ENCODE peak calls at places on chromosomes 1 and 21, in eight cellular contexts. K is HCT116; U is astrocyte of the spinal cord; N is activated T-helper 2 cell treated with anti-CD3 and anti-CD28 coated beads, Interferon-gamma antibody, Interleukin-2, Interleukin-4, amounts not matched to agents 10 μg/mL and 5 μg/mL and 100 μg/mL, durations not matched to agents 14 hours and 24 hours and 36 hours; B is GM12891; F is activated naive CD4-positive, alpha-beta T cell treated with anti-CD3 and anti-CD28 coated beads, Interleukin-2, amount 10 ng/mL, durations not matched to agents 7 days and 5 days; L is NCI-H69; H is ovary. W is an unnamed sample.

GRCh38 chr1:55378582-55378981 is 163.4 kb upstream of the USP24 start:
- DNase-seq in K (peak; percentile 38), U (peak; percentile 62), N (no peak), B (peak; percentile 9), F (peak; percentile 44), L (peak; percentile 15), H (peak; percentile 48), W (peak; percentile 25)

GRCh38 chr1:31627930-31628421 is 10.5 kb downstream of the HCRTR1 start:
- DNase-seq in K (no peak), U (peak; percentile 40), N (no peak), B (no peak), F (no peak), L (no peak), H (no peak), W (no peak)

GRCh38 chr21:31530918-31531705 is 128.4 kb upstream of the SOD1 start:
- DNase-seq in K (no peak), U (peak; percentile 45), N (no peak), B (no peak), F (no peak), L (peak; percentile 100), H (no peak), W (no peak)

GRCh38 chr21:31713115-31713514 is 18.8 kb downstream of the SCAF4 start:
- DNase-seq in K (no peak), U (no peak), N (no peak), B (no peak), F (no peak), L (no peak), H (no peak), W (no peak)

GRCh38 chr1:199735660-199736059 is 291.9 kb upstream of the NR5A2 start:
- DNase-seq in K (no peak), U (no peak), N (no peak), B (no peak), F (no peak), L (no peak), H (no peak), W (no peak)

GRCh38 chr1:22773981-22774471 is 63.4 kb downstream of the EPHB2 start:
- DNase-seq in K (no peak), U (peak; percentile 52), N (no peak), B (no peak), F (no peak), L (peak; percentile 49), H (peak; percentile 87), W (no peak)

GRCh38 chr1:119884700-119885099 is 11.6 kb downstream of the ADAM30 start:
- DNase-seq in K (no peak), U (no peak), N (no peak), B (no peak), F (no peak), L (no peak), H (no peak), W (no peak)

GRCh38 chr1:203113308-203113707 is 14.2 kb upstream of the ADORA1 start:
- DNase-seq in K (no peak), U (no peak), N (no peak), B (no peak), F (no peak), L (no peak), H (no peak), W (no peak)

GRCh38 chr1:240804475-240804874 is 192.5 kb upstream of the GREM2 start:
- DNase-seq in K (no peak), U (peak; percentile 21), N (no peak), B (no peak), F (no peak), L (no peak), H (no peak), W (no peak)

GRCh38 chr1:167991546-167991945 is 54.7 kb upstream of the MPC2 start:
- DNase-seq in K (no peak), U (no peak), N (no peak), B (no peak), F (no peak), L (no peak), H (no peak), W (no peak)

GRCh38 chr1:6317101-6317760 is 56.3 kb upstream of the GPR153 start:
- DNase-seq in K (no peak), U (peak; percentile 45), N (no peak), B (no peak), F (no peak), L (no peak), H (no peak), W (no peak)

GRCh38 chr1:215131291-215131690 is 48.8 kb downstream of the KCNK2 start:
- DNase-seq in K (no peak), U (no peak), N (no peak), B (no peak), F (no peak), L (no peak), H (no peak), W (no peak)

GRCh38 chr1:173489149-173489600 is 12.0 kb downstream of the PRDX6 start:
- DNase-seq in K (no peak), U (no peak), N (no peak), B (no peak), F (no peak), L (no peak), H (no peak), W (no peak)

GRCh38 chr1:14597343-14598006 is 1.0 kb upstream of the KAZN start:
- DNase-seq in K (no peak), U (peak; percentile 26), N (no peak), B (no peak), F (no peak), L (no peak), H (peak; percentile 30), W (no peak)

GRCh38 chr1:167922023-167922422 is 8.1 kb upstream of the ADCY10 start:
- DNase-seq in K (no peak), U (peak; percentile 30), N (no peak), B (no peak), F (no peak), L (no peak), H (no peak), W (no peak)

GRCh38 chr1:160325252-160325651 is 17.8 kb downstream of the COPA start:
- DNase-seq in K (no peak), U (no peak), N (no peak), B (no peak), F (no peak), L (peak; percentile 98), H (no peak), W (no peak)

GRCh38 chr1:219227731-219228419 is 54.2 kb downstream of the LYPLAL1 start:
- DNase-seq in K (no peak), U (no peak), N (no peak), B (no peak), F (no peak), L (no peak), H (no peak), W (no peak)

W was measured in DND-41.